ENCODE peak calls at places on chromosome 9, in nine cellular contexts. A is colonic mucosa; G is GM23248; S is neural progenitor cell; Q is left lung; E is effector memory CD4-positive, alpha-beta T cell; J is heart right ventricle; C is fibroblast of lung; T is IMR-90. R is an unnamed sample.

GRCh38 chr9:128825923-128826702 is 3.5 kb downstream of the SPOUT1 start:
- DNase-seq in A (no peak), G (no peak), S (no peak), Q (no peak), E (no peak), J (no peak), C (no peak), T (no peak), R (no peak)

GRCh38 chr9:70795841-70796240 is 325.6 kb downstream of the TRPM3 start:
- DNase-seq in A (no peak), G (no peak), S (no peak), Q (no peak), E (no peak), J (no peak), C (no peak), T (no peak), R (no peak)

GRCh38 chr9:76419782-76420380 is 25.7 kb upstream of the RFK start:
- DNase-seq in A (peak; percentile 31), G (peak; percentile 48), S (peak; percentile 29), Q (no peak), E (no peak), J (no peak), C (no peak), T (no peak), R (no peak)

GRCh38 chr9:81584099-81584498 is 105.2 kb downstream of the TLE1 start:
- DNase-seq in A (no peak), G (no peak), S (no peak), Q (no peak), E (no peak), J (no peak), C (no peak), T (no peak), R (no peak)

GRCh38 chr9:109012009-109012875 is 1.1 kb downstream of the CTNNAL1 start:
- DNase-seq in A (peak; percentile 56), G (peak; percentile 99), S (peak; percentile 80), Q (no peak), E (peak; percentile 38), J (peak; percentile 35), C (peak; percentile 90), T (peak; percentile 94), R (peak; percentile 45)

GRCh38 chr9:2469681-2470141 is 151.9 kb upstream of the VLDLR start:
- DNase-seq in A (peak; percentile 27), G (peak; percentile 37), S (peak; percentile 38), Q (peak; percentile 66), E (no peak), J (peak; percentile 63), C (peak; percentile 57), T (peak; percentile 6), R (no peak)

GRCh38 chr9:883011-883410 is 41.5 kb downstream of the DMRT1 start:
- DNase-seq in A (no peak), G (no peak), S (no peak), Q (no peak), E (no peak), J (no peak), C (no peak), T (no peak), R (no peak)

GRCh38 chr9:86217076-86217475 is 42.4 kb downstream of the C9orf153 start:
- DNase-seq in A (no peak), G (no peak), S (no peak), Q (no peak), E (no peak), J (no peak), C (no peak), T (no peak), R (no peak)

GRCh38 chr9:121463026-121463827 is 36.4 kb downstream of the GGTA1 start:
- DNase-seq in A (peak; percentile 43), G (peak; percentile 35), S (peak; percentile 75), Q (no peak), E (no peak), J (peak; percentile 73), C (no peak), T (peak; percentile 18), R (peak; percentile 81)

GRCh38 chr9:103661663-103662062 is 432.4 kb upstream of the SMC2 start:
- DNase-seq in A (no peak), G (no peak), S (no peak), Q (no peak), E (no peak), J (no peak), C (no peak), T (no peak), R (no peak)

GRCh38 chr9:126125577-126125976 is 201.1 kb upstream of the MVB12B start:
- DNase-seq in A (no peak), G (no peak), S (no peak), Q (no peak), E (no peak), J (no peak), C (no peak), T (no peak), R (no peak)
- H3K27me3 ChIP-seq in A (no peaks in the 10 kb centered on the region), G (peaks cover 19% of the 10 kb centered on the region), S (no peaks in the 10 kb centered on the region), Q (peaks cover 44% of the 10 kb centered on the region), E (no peaks in the 10 kb centered on the region), J (no peaks in the 10 kb centered on the region), C (peaks cover 5% of the 10 kb centered on the region), T (peaks cover 27% of the 10 kb centered on the region), R (no peaks in the 10 kb centered on the region)

GRCh38 chr9:106866243-106866642 is 3.3 kb downstream of the ZNF462 start:
- DNase-seq in A (no peak), G (no peak), S (no peak), Q (no peak), E (no peak), J (no peak), C (no peak), T (no peak), R (no peak)

GRCh38 chr9:106869458-106869857 is 6.5 kb downstream of the ZNF462 start:
- DNase-seq in A (no peak), G (peak; percentile 32), S (no peak), Q (no peak), E (no peak), J (peak; percentile 34), C (peak; percentile 82), T (peak; percentile 60), R (no peak)

GRCh38 chr9:106868565-106868964 is 5.6 kb downstream of the ZNF462 start:
- DNase-seq in A (no peak), G (peak; percentile 32), S (no peak), Q (no peak), E (no peak), J (no peak), C (peak; percentile 65), T (no peak), R (no peak)

GRCh38 chr9:106868096-106868495 is 5.1 kb downstream of the ZNF462 start:
- DNase-seq in A (no peak), G (no peak), S (no peak), Q (no peak), E (no peak), J (no peak), C (no peak), T (no peak), R (no peak)

GRCh38 chr9:106869028-106869427 is 6.1 kb downstream of the ZNF462 start:
- DNase-seq in A (no peak), G (peak; percentile 59), S (no peak), Q (no peak), E (no peak), J (no peak), C (peak; percentile 59), T (no peak), R (no peak)
- H3K4me3 ChIP-seq in A (no peak overlapping the region), G (no peak overlapping the region), S (no peak overlapping the region), Q (no peak overlapping the region), E (no peak overlapping the region), J (no peak overlapping the region), C (no peak overlapping the region), T (no peak overlapping the region), R (no peak overlapping the region)

DNA sequence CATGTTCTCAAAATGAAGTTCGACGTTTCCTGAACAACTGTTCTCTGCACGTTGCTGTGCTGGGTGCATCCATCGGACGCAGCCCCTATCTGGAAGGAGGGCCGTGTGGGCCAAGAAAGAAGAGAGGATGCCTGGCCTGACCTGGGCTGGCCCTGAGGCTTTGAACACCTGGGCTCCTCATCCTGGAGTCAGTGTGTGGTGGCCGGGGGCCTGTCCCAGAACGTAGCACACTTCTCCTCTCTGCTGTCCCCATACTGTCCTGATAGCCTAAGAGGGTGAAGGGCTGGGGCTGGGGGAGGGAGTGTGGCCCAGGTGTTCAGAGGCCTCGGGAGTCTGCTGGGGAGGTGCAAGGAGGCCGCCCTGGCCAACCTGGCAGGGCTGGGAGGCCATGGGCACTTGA is 21.5 kb downstream of the COL5A1 start:
- DNase-seq in A (no peak), G (no peak), S (no peak), Q (peak; percentile 23), E (no peak), J (no peak), C (no peak), T (no peak), R (no peak)
- H3K36me3 ChIP-seq in A (no peaks in the 10 kb centered on the region), G (peaks cover 8% of the 10 kb centered on the region), S (no peaks in the 10 kb centered on the region), Q (no peaks in the 10 kb centered on the region), E (no peaks in the 10 kb centered on the region), J (no peaks in the 10 kb centered on the region), C (peaks cover 3% of the 10 kb centered on the region), T (peaks cover 40% of the 10 kb centered on the region), R (no peaks in the 10 kb centered on the region)

GRCh38 chr9:132488611-132489010 is 78.6 kb downstream of the CFAP77 start:
- DNase-seq in A (no peak), G (no peak), S (no peak), Q (no peak), E (no peak), J (no peak), C (no peak), T (no peak), R (no peak)
- H3K27me3 ChIP-seq in A (peaks cover 11% of the 10 kb centered on the region), G (peaks cover 44% of the 10 kb centered on the region), S (no peaks in the 10 kb centered on the region), Q (peaks cover 85% of the 10 kb centered on the region), E (no peaks in the 10 kb centered on the region), J (no peaks in the 10 kb centered on the region), C (peaks cover 26% of the 10 kb centered on the region), T (peaks cover 63% of the 10 kb centered on the region), R (peaks cover 6% of the 10 kb centered on the region)

GRCh38 chr9:7827792-7828191 is 28.2 kb upstream of the DMAC1 start:
- DNase-seq in A (no peak), G (no peak), S (no peak), Q (no peak), E (no peak), J (no peak), C (no peak), T (no peak), R (no peak)

DNA sequence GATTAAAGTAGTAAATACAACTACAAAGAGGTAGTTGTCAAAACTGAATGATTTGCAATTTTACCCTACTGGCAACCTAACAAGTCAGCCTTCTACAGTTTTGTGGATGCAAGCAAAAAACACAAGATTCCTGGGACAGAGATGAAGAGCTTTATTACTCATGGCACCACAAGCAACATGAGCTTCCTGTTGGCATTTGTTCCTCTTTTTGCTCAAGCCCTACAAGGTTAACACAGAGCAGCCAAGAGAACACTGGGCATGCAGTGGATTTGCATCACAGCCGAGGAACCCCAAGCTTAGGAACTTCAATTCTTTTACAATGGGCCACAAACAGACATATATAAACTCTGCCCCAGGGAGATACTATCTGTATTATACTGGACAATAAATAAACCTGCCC is 28.8 kb upstream of the DMAC1 start:
- DNase-seq in A (no peak), G (no peak), S (no peak), Q (no peak), E (no peak), J (no peak), C (no peak), T (no peak), R (no peak)
- H3K4me3 ChIP-seq in A (no peak overlapping the region), G (no peak overlapping the region), S (no peak overlapping the region), Q (no peak overlapping the region), E (no peak overlapping the region), J (no peak overlapping the region), C (no peak overlapping the region), T (no peak overlapping the region), R (no peak overlapping the region)

DNA sequence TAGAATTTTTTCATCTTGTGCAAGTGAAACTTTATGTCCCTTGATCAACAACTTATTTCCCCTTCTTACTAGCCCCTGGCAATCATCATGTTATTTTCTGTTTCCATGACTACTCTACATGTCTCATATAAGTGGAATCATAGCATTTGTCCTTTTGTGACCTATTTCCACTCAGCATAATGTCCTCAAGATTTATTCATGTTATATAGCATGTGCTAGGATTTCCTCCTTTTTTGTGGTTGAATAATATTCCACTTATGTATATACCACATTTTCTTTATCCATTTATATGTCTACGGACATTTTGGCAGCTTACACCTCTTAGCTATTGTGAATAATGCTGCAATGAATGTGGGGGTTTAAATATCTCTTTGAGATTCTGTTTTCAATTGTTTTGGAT is 21.0 kb downstream of the FSD1L start:
- DNase-seq in A (no peak), G (no peak), S (no peak), Q (no peak), E (no peak), J (no peak), C (no peak), T (no peak), R (no peak)
- H3K36me3 ChIP-seq in A (no peaks in the 10 kb centered on the region), G (peaks cover 57% of the 10 kb centered on the region), S (peaks cover 36% of the 10 kb centered on the region), Q (no peaks in the 10 kb centered on the region), E (no peaks in the 10 kb centered on the region), J (peaks cover 90% of the 10 kb centered on the region), C (no peaks in the 10 kb centered on the region), T (peaks cover 10% of the 10 kb centered on the region), R (peaks cover 2% of the 10 kb centered on the region)